ENCODE peak calls at places on chromosome 19, in four cellular contexts. One of them, this sample, is unnamed.

GRCh38 chr19:41776700-41777099 is 19.7 kb upstream of the CEACAM3 start:
- DNase-seq in thoracic aorta: no peak
- DNase-seq in iPS DF 6.9: no peak
- DNase-seq in left lung: no peak
- DNase-seq in this sample: no peak

GRCh38 chr19:19214892-19215291 is 3.1 kb downstream of the NCAN start:
- DNase-seq in thoracic aorta: no peak
- DNase-seq in iPS DF 6.9: no peak
- DNase-seq in left lung: no peak
- DNase-seq in this sample: no peak

GRCh38 chr19:4089400-4089908 is 22.8 kb upstream of the ZBTB7A start:
- DNase-seq in thoracic aorta: no peak
- DNase-seq in iPS DF 6.9: no peak
- DNase-seq in left lung: peak
- DNase-seq in this sample: no peak

GRCh38 chr19:4673726-4674125 is 3.6 kb upstream of the MYDGF start:
- DNase-seq in thoracic aorta: no peak
- DNase-seq in iPS DF 6.9: no peak
- DNase-seq in left lung: no peak
- DNase-seq in this sample: no peak

GRCh38 chr19:21912654-21913053 is 76.7 kb upstream of the ZNF43 start:
- DNase-seq in thoracic aorta: no peak
- DNase-seq in iPS DF 6.9: no peak
- DNase-seq in left lung: no peak
- DNase-seq in this sample: no peak

GRCh38 chr19:30862876-30863275 is 486.4 kb downstream of the TSHZ3 start:
- DNase-seq in thoracic aorta: no peak
- DNase-seq in iPS DF 6.9: no peak
- DNase-seq in left lung: no peak
- DNase-seq in this sample: peak

GRCh38 chr19:13537454-13537853 is 31.2 kb upstream of the CACNA1A start:
- DNase-seq in thoracic aorta: no peak
- DNase-seq in iPS DF 6.9: no peak
- DNase-seq in left lung: no peak
- DNase-seq in this sample: no peak

GRCh38 chr19:56637976-56638555 is 4.9 kb upstream of the SMIM17 start:
- DNase-seq in thoracic aorta: no peak
- DNase-seq in iPS DF 6.9: peak
- DNase-seq in left lung: peak
- DNase-seq in this sample: no peak

GRCh38 chr19:31260171-31260933 is 88.9 kb downstream of the TSHZ3 start:
- DNase-seq in thoracic aorta: no peak
- DNase-seq in iPS DF 6.9: no peak
- DNase-seq in left lung: no peak
- DNase-seq in this sample: no peak

GRCh38 chr19:51719251-51719901 is 4.4 kb downstream of the HAS1 start:
- DNase-seq in thoracic aorta: no peak
- DNase-seq in iPS DF 6.9: no peak
- DNase-seq in left lung: no peak
- DNase-seq in this sample: no peak
- H3K27ac ChIP-seq in thoracic aorta: no peak
- H3K27ac ChIP-seq in iPS DF 6.9: no peak
- H3K27ac ChIP-seq in left lung: no peak
- H3K27ac ChIP-seq in this sample: no peak

DNA sequence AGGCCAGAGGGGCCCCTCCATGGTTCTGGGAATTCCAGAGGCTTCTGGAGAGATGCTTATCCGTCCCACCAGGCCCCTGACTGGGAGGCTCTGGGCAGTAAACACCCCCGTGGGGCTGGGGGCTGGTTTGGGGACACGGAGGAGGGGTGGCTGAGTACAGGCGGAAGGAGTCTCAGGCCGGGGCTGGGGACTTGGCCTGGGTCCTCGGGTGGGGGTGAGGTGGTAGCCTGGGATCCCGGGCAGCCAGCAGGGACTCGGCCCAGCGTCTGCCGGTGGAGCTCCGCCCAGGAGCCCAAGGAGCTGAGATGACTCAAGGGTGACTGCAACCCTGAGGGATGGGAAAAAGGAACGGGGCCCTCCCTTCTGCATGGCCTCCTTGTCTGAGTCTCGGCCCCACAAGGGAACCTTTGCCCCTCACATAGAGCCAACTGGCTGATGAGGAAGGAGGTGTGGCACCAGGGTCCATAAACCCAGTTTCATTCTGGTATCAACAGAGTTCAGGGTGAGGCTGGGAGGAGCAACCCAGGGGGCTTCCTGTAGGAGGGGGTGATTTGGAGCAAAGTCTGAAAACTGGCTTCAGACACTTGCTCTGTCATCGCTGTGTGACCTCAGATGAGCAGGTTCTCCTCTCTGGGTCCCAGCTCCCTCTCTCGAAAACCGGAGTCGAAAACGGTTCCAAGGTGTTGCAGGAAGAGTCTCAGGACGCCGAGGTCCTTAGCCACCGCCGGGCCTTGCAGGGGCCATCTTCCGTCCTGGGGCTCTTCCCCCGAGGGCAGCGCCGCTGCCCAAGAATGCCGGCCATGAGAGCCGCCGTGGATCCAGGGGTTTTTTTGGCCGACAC is 809 bp downstream of the MISP start:
- DNase-seq in thoracic aorta: no peak
- DNase-seq in iPS DF 6.9: no peak
- DNase-seq in left lung: peak
- DNase-seq in this sample: no peak
- H3K27ac ChIP-seq in thoracic aorta: no peak
- H3K27ac ChIP-seq in iPS DF 6.9: no peak
- H3K27ac ChIP-seq in left lung: peak
- H3K27ac ChIP-seq in this sample: no peak

GRCh38 chr19:2780284-2780683 is 2.8 kb downstream of the SGTA start:
- DNase-seq in thoracic aorta: no peak
- DNase-seq in iPS DF 6.9: no peak
- DNase-seq in left lung: no peak
- DNase-seq in this sample: no peak

GRCh38 chr19:2775556-2776430 is 7.3 kb downstream of the SGTA start:
- DNase-seq in thoracic aorta: no peak
- DNase-seq in iPS DF 6.9: no peak
- DNase-seq in left lung: peak
- DNase-seq in this sample: no peak

GRCh38 chr19:2777952-2778683 is 5.0 kb downstream of the SGTA start:
- DNase-seq in thoracic aorta: no peak
- DNase-seq in iPS DF 6.9: no peak
- DNase-seq in left lung: no peak
- DNase-seq in this sample: no peak

GRCh38 chr19:2782357-2782935 is 627 bp downstream of the SGTA start:
- DNase-seq in thoracic aorta: no peak
- DNase-seq in iPS DF 6.9: no peak
- DNase-seq in left lung: no peak
- DNase-seq in this sample: no peak

GRCh38 chr19:2779121-2779740 is 3.8 kb downstream of the SGTA start:
- DNase-seq in thoracic aorta: no peak
- DNase-seq in iPS DF 6.9: no peak
- DNase-seq in left lung: no peak
- DNase-seq in this sample: no peak
- H3K27ac ChIP-seq in thoracic aorta: no peak
- H3K27ac ChIP-seq in iPS DF 6.9: no peak
- H3K27ac ChIP-seq in left lung: no peak
- H3K27ac ChIP-seq in this sample: no peak

GRCh38 chr19:32908641-32909190 is 39.1 kb upstream of the SLC7A9 start:
- DNase-seq in thoracic aorta: no peak
- DNase-seq in iPS DF 6.9: no peak
- DNase-seq in left lung: no peak
- DNase-seq in this sample: no peak
- H3K27ac ChIP-seq in thoracic aorta: no peak
- H3K27ac ChIP-seq in iPS DF 6.9: no peak
- H3K27ac ChIP-seq in left lung: no peak
- H3K27ac ChIP-seq in this sample: no peak

GRCh38 chr19:45070214-45070613 is 6.1 kb downstream of the ZNF296 start:
- DNase-seq in thoracic aorta: no peak
- DNase-seq in iPS DF 6.9: no peak
- DNase-seq in left lung: no peak
- DNase-seq in this sample: no peak
- H3K27ac ChIP-seq in thoracic aorta: no peak
- H3K27ac ChIP-seq in iPS DF 6.9: no peak
- H3K27ac ChIP-seq in left lung: no peak
- H3K27ac ChIP-seq in this sample: no peak

DNA sequence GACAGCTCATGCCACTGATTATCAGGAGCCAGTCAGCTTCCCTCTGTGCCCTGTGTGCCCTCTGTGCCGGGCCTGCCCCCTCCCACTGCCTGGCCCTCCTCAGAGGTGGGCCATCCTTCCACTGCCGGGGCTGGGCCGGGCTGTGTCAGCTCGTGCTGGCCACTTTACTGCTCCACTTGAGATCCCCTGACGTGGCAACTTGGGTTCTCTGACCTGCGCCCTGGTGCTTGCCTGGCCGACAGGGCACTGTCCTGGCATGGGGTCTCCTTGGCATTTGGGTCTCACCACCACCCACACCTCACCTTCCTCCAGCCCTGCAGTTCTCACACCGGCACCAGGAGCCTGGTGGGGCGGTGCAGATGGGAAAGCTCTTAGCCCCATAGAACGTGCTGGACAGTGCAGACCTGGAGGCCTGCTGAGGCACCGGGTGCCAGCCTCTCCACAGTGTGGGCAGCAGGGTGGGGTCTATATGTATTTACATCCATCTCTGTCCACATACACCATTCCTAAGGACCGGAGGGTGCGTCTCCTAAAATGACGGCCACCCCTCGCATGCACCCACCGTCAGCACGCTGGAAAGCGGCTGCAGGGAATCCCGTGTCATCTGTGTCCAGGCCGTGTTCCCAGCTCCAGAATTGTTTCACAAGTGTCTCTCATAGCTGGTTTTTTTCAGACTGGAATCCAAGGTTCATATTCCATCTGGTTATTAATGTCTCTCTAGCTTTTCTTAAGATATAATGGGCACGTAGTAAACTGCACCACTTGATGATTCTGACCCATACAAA is 11.8 kb downstream of the DAZAP1 start:
- DNase-seq in thoracic aorta: no peak
- DNase-seq in iPS DF 6.9: no peak
- DNase-seq in left lung: no peak
- DNase-seq in this sample: no peak
- H3K27ac ChIP-seq in thoracic aorta: no peak
- H3K27ac ChIP-seq in iPS DF 6.9: no peak
- H3K27ac ChIP-seq in left lung: no peak
- H3K27ac ChIP-seq in this sample: no peak

DNA sequence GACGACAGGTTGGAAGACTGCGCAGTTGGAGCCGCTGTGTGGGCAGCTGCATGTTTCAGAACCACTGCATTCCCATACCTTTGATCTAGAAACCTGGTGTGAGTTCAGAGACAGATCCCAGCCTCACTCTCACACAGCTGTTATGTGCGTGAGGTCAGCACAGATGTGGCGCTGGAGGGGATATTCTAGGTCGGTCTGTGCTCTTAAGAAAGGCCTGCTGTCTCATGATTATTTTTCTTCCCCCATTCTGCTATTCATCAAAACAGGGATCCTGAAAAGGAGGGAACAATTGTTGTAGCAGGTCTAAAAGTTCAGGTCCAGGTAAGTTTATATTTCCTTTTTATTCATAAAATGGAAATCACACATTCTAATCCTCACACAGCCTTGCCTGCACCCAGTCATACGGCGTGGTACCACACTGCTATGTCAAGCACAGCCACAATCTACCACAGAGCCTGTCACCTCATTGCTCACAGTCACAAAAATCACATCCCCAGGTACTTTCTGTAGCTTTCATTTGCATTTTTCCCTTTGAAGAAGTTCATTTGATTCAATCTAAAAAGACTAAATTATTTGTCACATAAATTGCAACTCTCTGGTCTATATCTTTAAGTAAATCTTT is 846 bp downstream of the ZNF546 start:
- DNase-seq in thoracic aorta: no peak
- DNase-seq in iPS DF 6.9: no peak
- DNase-seq in left lung: no peak
- DNase-seq in this sample: no peak
- H3K27ac ChIP-seq in thoracic aorta: peak
- H3K27ac ChIP-seq in iPS DF 6.9: no peak
- H3K27ac ChIP-seq in left lung: peak
- H3K27ac ChIP-seq in this sample: peak

GRCh38 chr19:34482380-34483250 is 1.1 kb downstream of the WTIP start:
- DNase-seq in thoracic aorta: no peak
- DNase-seq in iPS DF 6.9: no peak
- DNase-seq in left lung: no peak
- DNase-seq in this sample: no peak
- H3K27ac ChIP-seq in thoracic aorta: peak
- H3K27ac ChIP-seq in iPS DF 6.9: no peak
- H3K27ac ChIP-seq in left lung: no peak
- H3K27ac ChIP-seq in this sample: peak

GRCh38 chr19:43503501-43504425 is 783 bp downstream of the PHLDB3 start:
- DNase-seq in thoracic aorta: peak
- DNase-seq in iPS DF 6.9: peak
- DNase-seq in left lung: peak
- DNase-seq in this sample: peak
- H3K27ac ChIP-seq in thoracic aorta: peak
- H3K27ac ChIP-seq in iPS DF 6.9: no peak
- H3K27ac ChIP-seq in left lung: peak
- H3K27ac ChIP-seq in this sample: peak